ENCODE peak calls at places on chromosomes 11 and 22, in four cellular contexts. One of them, this sample, is unnamed.

GRCh38 chr11:72229925-72230763 is 5.6 kb downstream of the INPPL1 start:
- DNase-seq in neural progenitor cell: no peak
- DNase-seq in mammary epithelial cell: no peak
- DNase-seq in K562: no peak
- DNase-seq in this sample: no peak

GRCh38 chr22:33076368-33076767 is 18.2 kb upstream of the SYN3 start:
- DNase-seq in neural progenitor cell: peak; percentile 61
- DNase-seq in mammary epithelial cell: peak; percentile 19
- DNase-seq in K562: no peak
- DNase-seq in this sample: no peak

GRCh38 chr11:2677127-2677526 is 22.7 kb downstream of the KCNQ1OT1 start:
- DNase-seq in neural progenitor cell: no peak
- DNase-seq in mammary epithelial cell: no peak
- DNase-seq in K562: no peak
- DNase-seq in this sample: no peak

GRCh38 chr22:45328822-45329535 is 19.2 kb downstream of the FAM118A start:
- DNase-seq in neural progenitor cell: no peak
- DNase-seq in mammary epithelial cell: no peak
- DNase-seq in K562: no peak
- DNase-seq in this sample: no peak

GRCh38 chr11:17609536-17610401 is 62.7 kb downstream of the OTOG start:
- DNase-seq in neural progenitor cell: no peak
- DNase-seq in mammary epithelial cell: no peak
- DNase-seq in K562: no peak
- DNase-seq in this sample: no peak

GRCh38 chr11:35893796-35894475 is 49.9 kb upstream of the LDLRAD3 start:
- DNase-seq in neural progenitor cell: no peak
- DNase-seq in mammary epithelial cell: peak; percentile 98
- DNase-seq in K562: no peak
- DNase-seq in this sample: no peak

GRCh38 chr22:49991907-49992533 is 20.5 kb downstream of the IL17REL start:
- DNase-seq in neural progenitor cell: no peak
- DNase-seq in mammary epithelial cell: no peak
- DNase-seq in K562: no peak
- DNase-seq in this sample: no peak

GRCh38 chr22:43894122-43894521 is 2.3 kb upstream of the PNPLA5 start:
- DNase-seq in neural progenitor cell: no peak
- DNase-seq in mammary epithelial cell: no peak
- DNase-seq in K562: no peak
- DNase-seq in this sample: no peak

GRCh38 chr11:86672007-86672621 is at the start of gene ME3:
- DNase-seq in neural progenitor cell: peak; percentile 65
- DNase-seq in mammary epithelial cell: no peak
- DNase-seq in K562: no peak
- DNase-seq in this sample: peak; percentile 80

DNA sequence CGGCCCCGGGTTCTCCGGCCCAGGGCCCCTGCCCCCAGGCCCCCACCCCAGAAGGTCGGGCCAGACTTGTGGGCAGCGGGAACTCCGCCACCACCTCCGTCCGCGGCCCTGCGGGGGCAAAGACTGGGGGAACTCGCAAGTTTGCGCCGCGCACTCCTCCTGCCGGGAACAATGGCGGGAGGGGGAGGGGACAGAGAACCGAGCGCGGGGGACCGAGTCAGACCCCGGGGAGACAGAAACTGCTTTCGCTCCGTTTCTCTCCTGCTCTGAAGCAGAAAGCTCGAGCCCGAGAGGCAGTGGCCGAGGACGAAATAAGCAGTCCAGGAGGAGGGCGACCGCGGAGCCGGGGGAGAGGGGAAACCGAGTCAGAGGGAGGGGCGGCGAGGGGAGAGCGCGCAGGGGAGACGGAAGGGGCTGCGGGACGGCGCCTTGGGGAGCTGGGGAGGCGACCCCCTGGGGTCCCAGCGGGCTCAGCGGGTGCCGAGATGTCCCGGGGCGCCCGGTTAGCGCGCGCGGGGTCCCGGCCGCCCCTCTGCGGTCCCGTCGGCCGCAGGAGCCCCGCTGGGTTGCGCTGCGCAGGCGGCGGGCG is 553 bp downstream of the TP53I11 start:
- DNase-seq in neural progenitor cell: peak; percentile 80
- DNase-seq in mammary epithelial cell: no peak
- DNase-seq in K562: no peak
- DNase-seq in this sample: peak; percentile 26
- H2AFZ ChIP-seq in neural progenitor cell: no peak overlapping the region
- H2AFZ ChIP-seq in mammary epithelial cell: peak overlapping the region; percentile 91
- H2AFZ ChIP-seq in K562: no peak overlapping the region
- H2AFZ ChIP-seq in this sample: peak overlapping the region; percentile 92

DNA sequence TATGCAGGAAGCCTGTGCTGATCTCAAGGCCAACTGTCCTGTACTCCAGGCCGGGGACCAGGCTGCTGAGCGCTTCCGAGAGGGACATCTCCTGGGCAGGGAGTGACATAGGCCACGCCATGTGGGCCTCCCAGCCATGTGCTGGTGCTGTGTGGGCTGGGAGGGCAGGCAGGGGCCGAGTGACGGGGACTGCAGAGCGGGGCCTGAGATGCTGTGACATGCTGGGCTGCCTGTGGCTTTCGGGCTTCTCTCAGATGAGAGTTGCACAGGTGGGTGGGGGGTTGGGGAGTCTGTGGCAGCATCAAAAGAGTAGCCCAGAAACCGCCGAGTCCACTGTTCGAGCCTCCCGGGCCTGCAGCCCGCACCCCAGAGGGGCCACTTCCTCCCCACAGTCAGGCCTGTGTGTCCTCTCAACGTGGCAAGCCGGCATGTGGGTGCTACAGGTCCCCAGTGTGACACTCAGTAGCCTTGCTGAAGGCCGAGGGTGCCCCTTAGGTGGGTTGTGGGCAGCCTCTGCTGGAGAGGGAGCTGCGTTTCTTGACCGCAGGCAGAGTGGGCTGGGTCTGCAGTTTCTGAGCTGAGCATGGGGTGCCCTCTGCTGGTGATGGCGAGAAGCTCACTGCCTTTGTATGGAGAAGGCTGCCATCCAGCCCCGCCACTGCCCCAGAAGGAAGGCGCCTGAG is 101.2 kb downstream of the BCR start:
- DNase-seq in neural progenitor cell: peak; percentile 89
- DNase-seq in mammary epithelial cell: peak; percentile 81
- DNase-seq in K562: peak; percentile 100
- DNase-seq in this sample: peak; percentile 84
- H3K4me2 ChIP-seq in neural progenitor cell: no peak overlapping the region
- H3K4me2 ChIP-seq in mammary epithelial cell: peak overlapping the region; percentile 85
- H3K4me2 ChIP-seq in K562: no peak overlapping the region
- H3K4me2 ChIP-seq in this sample: no peak overlapping the region

DNA sequence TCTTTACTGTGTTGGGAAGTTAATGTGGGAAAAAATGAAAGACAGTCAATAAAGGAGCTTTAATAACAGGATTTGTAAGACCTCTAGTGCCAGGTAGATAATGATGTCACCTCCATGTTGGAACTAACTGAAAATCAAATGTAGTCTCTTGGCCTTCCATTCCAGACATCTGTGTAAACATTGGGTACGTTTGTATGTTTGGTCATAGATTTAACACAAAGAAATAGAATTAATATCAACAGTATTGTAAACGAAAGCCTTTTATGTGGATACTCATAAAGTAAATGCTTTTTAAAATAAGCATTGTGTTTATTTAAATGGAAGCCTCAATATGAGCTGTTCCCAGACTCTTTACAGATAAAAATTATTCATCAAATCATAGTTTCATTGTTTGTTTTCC is 605.7 kb downstream of the METTL15 start:
- DNase-seq in neural progenitor cell: no peak
- DNase-seq in mammary epithelial cell: no peak
- DNase-seq in K562: no peak
- DNase-seq in this sample: no peak
- H2AFZ ChIP-seq in neural progenitor cell: no peak overlapping the region
- H2AFZ ChIP-seq in mammary epithelial cell: no peak overlapping the region
- H2AFZ ChIP-seq in K562: no peak overlapping the region
- H2AFZ ChIP-seq in this sample: no peak overlapping the region

DNA sequence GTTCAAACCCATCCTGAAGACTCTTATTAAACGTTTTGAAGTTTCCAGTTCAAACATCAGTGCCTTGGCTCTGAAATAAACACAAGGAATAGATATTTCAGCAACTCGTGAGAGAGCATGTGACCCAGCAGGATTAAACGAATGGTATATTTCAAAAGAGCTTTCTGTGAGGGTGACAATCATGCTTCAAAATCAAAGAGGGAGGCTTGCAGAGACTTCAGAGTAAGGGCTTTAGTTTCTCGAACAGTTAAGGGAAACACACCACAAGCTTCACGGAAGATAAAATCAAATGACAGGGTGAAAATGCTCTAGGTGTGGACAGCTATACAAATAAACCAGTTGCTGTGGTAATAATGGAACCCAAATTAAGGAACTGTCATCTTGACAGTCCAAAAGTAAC is 1.4 kb downstream of the HPS4 start:
- DNase-seq in neural progenitor cell: no peak
- DNase-seq in mammary epithelial cell: no peak
- DNase-seq in K562: no peak
- DNase-seq in this sample: no peak
- H3K4me2 ChIP-seq in neural progenitor cell: peak overlapping the region; percentile 95
- H3K4me2 ChIP-seq in mammary epithelial cell: no peak overlapping the region
- H3K4me2 ChIP-seq in K562: peak overlapping the region; percentile 97
- H3K4me2 ChIP-seq in this sample: no peak overlapping the region

GRCh38 chr11:57358543-57358961 is 20.4 kb downstream of the P2RX3 start:
- DNase-seq in neural progenitor cell: no peak
- DNase-seq in mammary epithelial cell: no peak
- DNase-seq in K562: no peak
- DNase-seq in this sample: no peak

GRCh38 chr11:57357310-57357709 is 19.2 kb downstream of the P2RX3 start:
- DNase-seq in neural progenitor cell: no peak
- DNase-seq in mammary epithelial cell: no peak
- DNase-seq in K562: no peak
- DNase-seq in this sample: no peak

GRCh38 chr11:57357827-57358226 is 19.7 kb downstream of the P2RX3 start:
- DNase-seq in neural progenitor cell: no peak
- DNase-seq in mammary epithelial cell: no peak
- DNase-seq in K562: no peak
- DNase-seq in this sample: no peak

GRCh38 chr11:57354699-57355098 is 16.5 kb downstream of the P2RX3 start:
- DNase-seq in neural progenitor cell: no peak
- DNase-seq in mammary epithelial cell: no peak
- DNase-seq in K562: no peak
- DNase-seq in this sample: no peak

GRCh38 chr11:57356179-57356757 is 18.1 kb downstream of the P2RX3 start:
- DNase-seq in neural progenitor cell: no peak
- DNase-seq in mammary epithelial cell: no peak
- DNase-seq in K562: no peak
- DNase-seq in this sample: no peak
- H2AFZ ChIP-seq in neural progenitor cell: no peak overlapping the region
- H2AFZ ChIP-seq in mammary epithelial cell: no peak overlapping the region
- H2AFZ ChIP-seq in K562: no peak overlapping the region
- H2AFZ ChIP-seq in this sample: no peak overlapping the region

DNA sequence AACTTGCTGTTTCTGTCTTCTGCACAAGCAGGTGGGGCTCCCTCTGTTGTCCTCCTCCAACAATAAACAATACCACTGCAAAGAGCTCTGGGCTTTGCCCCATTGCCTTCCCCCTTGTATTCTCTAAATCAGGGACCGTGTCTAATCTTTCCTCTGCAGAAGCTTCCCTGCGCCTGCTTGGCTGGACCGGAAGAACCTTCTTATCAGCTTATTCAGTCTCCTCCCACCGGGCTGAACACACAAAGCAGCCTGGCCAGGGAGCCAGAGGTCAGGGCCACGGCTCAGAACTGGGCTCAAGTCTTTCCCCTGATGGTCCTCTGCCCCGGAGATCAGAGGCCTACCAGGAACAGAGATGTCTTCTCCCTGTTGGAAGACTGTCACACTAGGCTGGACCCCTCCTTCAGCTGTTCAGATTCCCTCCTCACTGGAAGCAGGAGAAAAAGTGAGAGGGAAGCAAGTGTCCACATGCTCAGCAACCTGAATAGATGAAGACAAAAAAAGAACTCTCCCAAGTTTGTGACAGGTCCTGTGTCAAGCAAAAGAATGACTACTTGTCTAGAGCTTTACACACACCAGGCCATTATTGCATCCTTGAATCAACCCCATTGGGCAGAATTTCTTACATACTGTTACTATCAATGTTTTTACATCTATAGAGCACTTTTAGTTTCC is 63.7 kb downstream of the RAB30 start:
- DNase-seq in neural progenitor cell: peak; percentile 84
- DNase-seq in mammary epithelial cell: no peak
- DNase-seq in K562: peak; percentile 91
- DNase-seq in this sample: peak; percentile 94
- H3K4me2 ChIP-seq in neural progenitor cell: peak overlapping the region; percentile 60
- H3K4me2 ChIP-seq in mammary epithelial cell: no peak overlapping the region
- H3K4me2 ChIP-seq in K562: peak overlapping the region; percentile 58
- H3K4me2 ChIP-seq in this sample: peak overlapping the region; percentile 9

DNA sequence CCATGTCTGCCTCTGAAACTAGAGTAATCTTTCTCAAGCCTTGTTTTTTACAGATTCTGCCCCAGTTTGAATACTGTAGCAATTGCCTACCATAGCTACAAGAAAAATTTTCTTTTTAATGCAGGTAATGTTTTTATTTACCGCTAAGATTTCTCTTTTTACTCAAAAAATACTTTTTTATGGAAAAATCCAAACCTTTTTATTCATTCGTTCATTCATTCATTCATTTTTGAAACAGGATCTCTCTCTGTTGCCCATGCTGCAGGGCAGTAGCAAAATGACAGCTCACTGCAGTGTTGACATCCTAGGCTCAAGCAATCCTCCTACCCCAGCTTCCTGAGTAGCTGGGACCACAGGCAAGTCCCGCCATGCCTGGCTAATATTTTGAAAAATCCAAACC is 2.7 kb upstream of the CPT1A start:
- DNase-seq in neural progenitor cell: no peak
- DNase-seq in mammary epithelial cell: no peak
- DNase-seq in K562: no peak
- DNase-seq in this sample: no peak
- H2AFZ ChIP-seq in neural progenitor cell: no peak overlapping the region
- H2AFZ ChIP-seq in mammary epithelial cell: peak overlapping the region; percentile 97
- H2AFZ ChIP-seq in K562: no peak overlapping the region
- H2AFZ ChIP-seq in this sample: no peak overlapping the region

DNA sequence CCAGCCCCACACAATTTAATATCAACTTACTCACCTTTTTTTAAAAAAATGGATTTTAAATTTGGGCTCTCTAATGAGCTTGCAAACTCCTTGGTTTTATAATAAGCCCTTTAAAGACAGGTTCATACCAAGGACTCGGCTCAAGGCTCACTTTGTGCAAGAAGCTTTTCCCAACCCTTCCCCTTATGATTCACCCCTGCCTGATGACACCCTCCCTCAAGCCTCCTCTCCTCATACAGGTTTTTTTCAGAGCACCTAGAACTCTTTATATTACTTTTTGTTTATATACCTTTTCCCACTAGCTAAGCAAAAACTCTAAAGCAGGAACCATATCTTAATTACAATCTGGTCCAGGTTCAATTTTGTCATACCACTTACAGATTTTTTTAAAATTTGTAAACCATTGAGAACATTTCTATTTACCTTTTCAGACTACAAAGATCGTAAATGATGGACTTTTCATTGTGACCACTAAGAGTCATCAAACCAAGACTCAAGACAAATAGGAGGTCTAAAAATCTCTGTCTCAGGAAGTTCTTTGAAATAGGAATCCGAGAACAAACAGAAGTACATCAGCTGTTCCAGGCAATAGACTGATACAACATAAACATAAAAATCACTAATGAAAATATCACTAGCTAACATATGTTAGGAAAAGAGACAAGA is 13.1 kb upstream of the EXPH5 start:
- DNase-seq in neural progenitor cell: no peak
- DNase-seq in mammary epithelial cell: peak; percentile 71
- DNase-seq in K562: no peak
- DNase-seq in this sample: no peak
- H3K4me2 ChIP-seq in neural progenitor cell: no peak overlapping the region
- H3K4me2 ChIP-seq in mammary epithelial cell: peak overlapping the region; percentile 18
- H3K4me2 ChIP-seq in K562: no peak overlapping the region
- H3K4me2 ChIP-seq in this sample: no peak overlapping the region